ENCODE peak calls at places on chromosomes 1 and 21, in four cellular contexts. D, V, G and Z are unnamed samples.

GRCh38 chr1:39167632-39168209 is 36.8 kb upstream of the MACF1 start:
- DNase-seq in G (peak), V (peak), D (no peak), Z (no peak)

GRCh38 chr21:21196087-21196486 is 197.9 kb downstream of the NCAM2 start:
- DNase-seq in D (no peak), V (peak), G (no peak), Z (no peak)

GRCh38 chr21:36542312-36543101 is 62.6 kb upstream of the CLDN14 start:
- DNase-seq in V (no peak), G (no peak), D (no peak), Z (no peak)

GRCh38 chr1:228060458-228061190 is 21.9 kb upstream of the ARF1 start:
- DNase-seq in D (no peak), G (no peak), V (no peak), Z (no peak)

GRCh38 chr1:182614796-182615451 is 10.7 kb upstream of the RGS16 start:
- DNase-seq in D (peak), V (peak), G (peak), Z (peak)

GRCh38 chr1:200558866-200559459 is 61.6 kb downstream of the KIF14 start:
- DNase-seq in V (peak), G (no peak), D (no peak), Z (no peak)

GRCh38 chr1:56686171-56686570 is 41.1 kb downstream of the PRKAA2 start:
- DNase-seq in G (no peak), V (peak), D (no peak), Z (no peak)

GRCh38 chr1:87963566-87963965 is 634.9 kb downstream of the LMO4 start:
- DNase-seq in D (no peak), G (no peak), V (peak), Z (no peak)

GRCh38 chr1:187617776-187618175 is 789.0 kb downstream of the PLA2G4A start:
- DNase-seq in G (no peak), V (no peak), D (no peak), Z (no peak)

GRCh38 chr1:12536023-12536639 is 81.9 kb downstream of the DHRS3 start:
- DNase-seq in G (no peak), V (no peak), D (no peak), Z (no peak)

GRCh38 chr1:6861075-6861724 is 75.9 kb downstream of the CAMTA1 start:
- DNase-seq in V (no peak), G (no peak), D (no peak), Z (no peak)

GRCh38 chr1:180229483-180230415 is at the start of gene LHX4:
- DNase-seq in D (no peak), V (no peak), G (no peak), Z (peak)

GRCh38 chr21:45111703-45112102 is 37.3 kb downstream of the ADARB1 start:
- DNase-seq in D (no peak), G (no peak), V (no peak), Z (no peak)

GRCh38 chr1:20713440-20713839 is 4.4 kb downstream of the KIF17 start:
- DNase-seq in D (no peak), G (peak), V (no peak), Z (no peak)

GRCh38 chr1:39154553-39155361 is 49.7 kb upstream of the MACF1 start:
- DNase-seq in V (peak), D (no peak), G (peak), Z (no peak)

GRCh38 chr1:83838573-83838972 is 160.4 kb downstream of the TTLL7 start:
- DNase-seq in D (no peak), V (no peak), G (no peak), Z (no peak)

GRCh38 chr1:201539561-201540404 is 856 bp downstream of the NAV1 start:
- DNase-seq in V (peak), G (no peak), D (no peak), Z (peak)

GRCh38 chr1:84174051-84174556 is 30.0 kb downstream of the PRKACB start:
- DNase-seq in D (no peak), V (peak), G (no peak), Z (peak)

GRCh38 chr1:165697881-165698842 is at the start of gene ALDH9A1:
- DNase-seq in G (peak), V (peak), D (peak), Z (peak)

GRCh38 chr1:7299329-7299799 is 471.7 kb upstream of the VAMP3 start:
- DNase-seq in D (peak), V (peak), G (no peak), Z (peak)

GRCh38 chr1:180594723-180595122 is 36.0 kb downstream of the OVAAL start:
- DNase-seq in G (no peak), D (no peak), V (no peak), Z (no peak)

GRCh38 chr1:168360622-168361021 is 79.9 kb downstream of the TBX19 start:
- DNase-seq in D (peak), G (no peak), V (no peak), Z (no peak)

GRCh38 chr1:30757196-30757949 is at the start of gene LAPTM5:
- DNase-seq in V (no peak), D (no peak), G (peak), Z (no peak)

GRCh38 chr1:206797534-206798383 is 25.5 kb upstream of the IL10 start:
- DNase-seq in G (no peak), D (no peak), V (no peak), Z (no peak)

GRCh38 chr1:226603976-226604845 is 55.6 kb downstream of the STUM start:
- DNase-seq in V (no peak), G (no peak), D (no peak), Z (no peak)

DNA sequence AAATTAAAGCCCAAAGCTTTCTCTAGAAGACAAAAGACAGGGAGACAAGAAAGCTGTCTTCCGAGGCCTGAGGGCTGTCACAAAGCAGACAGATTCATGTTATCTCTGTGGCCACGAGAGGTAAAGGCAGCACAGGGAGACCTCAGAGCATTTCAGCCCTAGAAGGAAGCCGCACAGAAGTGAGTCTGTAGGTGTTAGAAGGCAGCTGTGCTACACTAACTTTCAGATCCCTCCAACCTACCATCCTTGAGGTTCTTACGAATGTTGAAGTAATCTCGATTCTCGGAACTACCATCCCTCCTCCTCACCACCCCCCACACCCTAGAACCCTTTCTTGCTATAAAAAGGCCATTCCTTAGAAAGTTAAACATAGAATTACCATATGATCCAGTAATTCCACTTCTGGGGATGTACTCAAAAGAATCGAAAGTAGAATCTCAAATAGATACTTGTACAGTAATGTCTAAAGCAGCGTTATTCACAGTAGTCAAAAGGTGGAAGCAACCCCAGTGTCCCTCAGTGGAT is 21.5 kb upstream of the LYST start:
- DNase-seq in D (no peak), V (no peak), G (no peak), Z (no peak)
- TF ChIP-seq POLR2A in D (no peak), V (no peak), G (no peak), Z (no peak)

DNA sequence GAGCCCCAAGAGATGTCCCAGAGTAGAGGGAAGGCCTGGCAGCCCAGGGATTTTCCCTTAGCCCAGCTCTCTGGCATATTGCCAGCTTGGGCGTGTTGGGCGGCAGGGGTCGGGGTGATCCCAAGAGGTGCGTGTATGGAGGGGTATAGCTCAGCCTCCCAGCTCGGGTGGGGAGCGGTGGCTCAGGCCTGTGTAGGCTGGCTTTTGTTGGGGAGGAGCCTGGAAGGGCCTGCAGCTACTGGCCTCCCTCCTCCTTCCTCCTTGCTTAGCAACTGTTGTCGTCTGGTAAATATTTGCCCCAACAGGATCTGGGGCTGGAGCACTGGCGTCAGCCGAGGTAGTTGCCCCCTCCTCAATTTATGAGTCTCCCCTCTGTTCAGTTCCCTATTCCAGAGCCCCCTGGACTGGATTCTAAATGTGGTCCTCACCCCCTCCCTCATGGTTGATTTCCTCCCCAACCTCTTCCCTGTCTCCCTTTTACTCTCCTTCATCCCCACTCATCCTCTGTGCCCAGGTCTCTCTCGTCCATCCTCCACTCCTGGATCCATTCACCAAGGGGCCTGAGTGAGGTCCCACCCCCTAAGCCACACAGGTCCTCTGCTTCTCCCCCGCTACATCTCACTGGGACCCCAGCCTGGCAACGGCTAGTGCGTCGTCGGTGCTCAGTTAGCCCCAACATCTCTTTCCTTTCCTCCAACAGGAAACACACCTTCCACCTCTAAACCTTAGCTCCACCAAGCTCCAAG is 10.3 kb upstream of the LMNA start:
- DNase-seq in G (no peak), V (peak), D (no peak), Z (peak)
- TF ChIP-seq POLR2A in G (no peak), V (peak), D (no peak), Z (peak)

DNA sequence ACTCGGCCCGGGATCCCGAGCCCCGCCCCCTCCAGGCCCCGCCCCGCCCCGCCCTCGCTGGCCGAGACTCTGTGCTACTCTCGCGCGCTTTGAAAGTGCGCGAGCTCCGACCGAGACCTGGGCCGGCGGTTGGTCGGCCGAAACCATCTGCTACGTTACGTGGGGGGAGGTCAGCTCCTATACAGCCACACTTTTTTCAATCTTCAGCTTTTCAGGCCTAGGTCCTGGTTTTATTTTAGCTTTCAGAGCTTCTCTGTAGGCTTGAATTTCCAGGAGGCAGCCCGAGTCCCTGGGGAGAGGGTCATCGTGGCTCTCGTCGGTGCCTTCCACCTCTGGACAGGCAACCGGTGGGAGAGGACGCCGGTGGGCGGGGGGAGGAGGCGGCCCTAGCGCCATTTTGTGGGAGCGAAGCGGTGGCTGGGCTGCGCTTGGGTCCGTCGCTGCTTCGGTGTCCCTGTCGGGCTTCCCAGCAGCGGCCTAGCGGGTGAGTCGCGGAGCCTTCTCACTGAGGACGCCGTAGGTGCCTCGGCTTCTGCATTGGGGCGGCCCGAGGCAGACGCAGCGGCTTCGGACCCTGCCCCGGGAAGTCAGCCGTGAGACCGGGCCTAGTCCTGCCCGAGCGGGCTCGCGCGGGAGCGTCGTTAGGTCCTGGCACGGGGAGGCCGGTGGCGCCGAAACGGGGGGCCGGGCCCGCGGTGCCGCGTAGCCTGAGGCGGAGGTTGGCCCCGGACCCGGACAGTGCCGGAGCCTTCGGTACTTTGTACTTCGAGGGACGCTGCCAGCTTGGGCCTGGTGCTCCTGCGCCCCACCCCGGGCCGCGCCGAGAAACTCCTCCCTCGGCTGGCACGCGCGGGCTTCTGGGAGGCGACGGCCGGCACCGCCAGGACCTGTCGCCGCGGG is at the start of gene TARDBP:
- DNase-seq in V (peak), G (peak), D (peak), Z (peak)
- TF ChIP-seq POLR2A in V (peak), G (peak), D (peak), Z (peak)

GRCh38 chr1:64757213-64757612 is 12.3 kb downstream of the RAVER2 start:
- DNase-seq in D (no peak), V (no peak), G (no peak), Z (no peak)
- TF ChIP-seq POLR2A in D (no peak), V (no peak), G (no peak), Z (no peak)

GRCh38 chr21:41769933-41770332 is 3.1 kb upstream of the RIPK4 start:
- DNase-seq in D (no peak), V (no peak), G (no peak), Z (no peak)

GRCh38 chr21:41767606-41768370 is 936 bp upstream of the RIPK4 start:
- DNase-seq in D (no peak), V (peak), G (peak), Z (peak)

GRCh38 chr21:41769521-41769920 is 2.7 kb upstream of the RIPK4 start:
- DNase-seq in D (no peak), G (no peak), V (no peak), Z (no peak)

GRCh38 chr21:41769106-41769505 is 2.3 kb upstream of the RIPK4 start:
- DNase-seq in D (no peak), V (no peak), G (no peak), Z (no peak)

DNA sequence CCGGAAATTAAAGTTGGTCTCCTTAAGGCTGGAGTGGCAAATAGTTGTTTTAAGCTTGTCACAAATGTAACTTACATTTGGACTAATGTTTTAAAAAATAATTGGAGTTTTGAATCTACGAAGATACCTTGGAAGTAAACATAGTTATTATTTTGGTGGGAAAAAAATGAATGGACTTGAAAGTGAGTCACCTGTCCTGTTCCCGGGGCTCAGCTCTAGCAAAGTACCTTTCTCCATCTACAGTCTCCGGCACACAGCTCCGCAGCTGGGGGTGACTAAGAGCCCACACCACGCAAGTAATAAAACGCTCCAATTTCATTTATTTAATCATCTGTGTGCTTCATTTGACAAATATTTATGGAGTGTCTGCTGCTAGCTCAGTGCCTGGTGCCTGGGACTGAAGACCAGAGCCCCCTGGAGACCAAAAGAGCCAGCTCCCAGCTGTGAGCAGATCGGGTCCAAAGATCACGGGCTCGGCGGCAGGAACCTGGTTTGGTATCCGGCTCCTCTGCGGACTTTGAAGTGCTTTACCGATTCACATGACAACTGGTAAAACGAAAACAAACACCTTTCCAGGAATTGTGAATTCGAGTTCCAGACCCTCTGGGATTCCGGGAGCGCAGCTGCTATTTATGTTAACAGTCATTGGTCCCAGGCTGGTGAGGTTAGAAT is 1.7 kb upstream of the RIPK4 start:
- DNase-seq in V (peak), G (peak), D (no peak), Z (peak)
- TF ChIP-seq POLR2A in V (peak), G (peak), D (no peak), Z (no peak)

DNA sequence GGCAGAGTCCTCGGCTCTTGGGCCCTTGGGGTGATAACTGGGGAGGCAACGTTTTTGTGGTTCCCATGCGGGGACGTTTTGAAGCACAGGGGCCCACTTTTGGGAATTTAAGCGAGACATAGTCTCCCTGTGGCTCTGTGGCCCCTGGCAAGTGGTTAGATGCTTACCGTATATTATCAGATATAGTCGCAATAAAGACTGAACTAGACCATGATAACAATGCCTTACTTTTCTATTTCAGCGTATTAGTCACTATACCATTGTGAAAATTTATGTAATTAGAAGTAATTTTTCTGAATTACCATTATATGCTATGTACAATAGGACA is 538 bp upstream of the RCAN1 start:
- DNase-seq in G (no peak), D (no peak), V (no peak), Z (no peak)
- TF ChIP-seq POLR2A in G (no peak), D (no peak), V (no peak), Z (no peak)

GRCh38 chr1:26993237-26994019 is at the start of gene TRNP1:
- DNase-seq in V (peak), G (peak), D (peak), Z (peak)
- TF ChIP-seq POLR2A in V (peak), G (peak), D (peak), Z (peak)